ENCODE peak calls at places on chromosomes 16 and 17, in nine cellular contexts. S is GM12878, W is PC-9, K is A549, N is colonic mucosa, D is sigmoid colon, P is neural progenitor cell, Q is HL-60, U is stomach. J is an unnamed sample.

GRCh38 chr16:68479271-68479670 is 31.0 kb upstream of the SMPD3 start:
- DNase-seq in S (no peak), W (peak; percentile 88), K (no peak), N (no peak), D (no peak), P (no peak), Q (no peak), U (no peak), J (no peak)

GRCh38 chr16:27512061-27512460 is 37.7 kb downstream of the GTF3C1 start:
- DNase-seq in S (no peak), W (no peak), K (no peak), N (no peak), D (no peak), P (no peak), Q (no peak), U (no peak), J (no peak)

GRCh38 chr16:65038125-65038524 is 83.7 kb downstream of the CDH11 start:
- DNase-seq in S (no peak), W (no peak), K (no peak), N (no peak), D (no peak), P (peak; percentile 72), Q (no peak), U (no peak), J (no peak)

GRCh38 chr17:47250855-47251254 is 2.8 kb upstream of the ITGB3 start:
- DNase-seq in S (no peak), W (no peak), K (no peak), N (no peak), D (no peak), P (no peak), Q (no peak), U (no peak), J (no peak)

GRCh38 chr17:6427284-6427781 is 7.6 kb downstream of the AIPL1 start:
- DNase-seq in S (peak; percentile 23), W (no peak), K (no peak), N (no peak), D (no peak), P (no peak), Q (peak; percentile 23), U (no peak), J (peak; percentile 40)

GRCh38 chr17:21379080-21379711 is 3.0 kb downstream of the KCNJ12 start:
- DNase-seq in S (no peak), W (no peak), K (no peak), N (peak; percentile 84), D (no peak), P (no peak), Q (no peak), U (peak; percentile 94), J (no peak)

GRCh38 chr17:63279498-63280230 is 166.4 kb downstream of the CYB561 start:
- DNase-seq in S (no peak), W (no peak), K (no peak), N (no peak), D (no peak), P (no peak), Q (no peak), U (no peak), J (peak; percentile 32)

GRCh38 chr16:75559564-75560372 is 3.7 kb upstream of the TMEM231 start:
- DNase-seq in S (no peak), W (no peak), K (no peak), N (no peak), D (no peak), P (peak; percentile 15), Q (no peak), U (no peak), J (peak; percentile 72)

GRCh38 chr16:71648921-71649320 is 22.9 kb downstream of the MARVELD3 start:
- DNase-seq in S (no peak), W (no peak), K (peak; percentile 30), N (no peak), D (no peak), P (peak; percentile 33), Q (no peak), U (no peak), J (no peak)

GRCh38 chr17:64420143-64420670 is 28.7 kb upstream of the MILR1 start:
- DNase-seq in S (no peak), W (peak; percentile 60), K (peak; percentile 85), N (peak; percentile 39), D (no peak), P (peak; percentile 74), Q (no peak), U (no peak), J (peak; percentile 59)

GRCh38 chr17:40516581-40517285 is 15.3 kb upstream of the TNS4 start:
- DNase-seq in S (peak; percentile 60), W (peak; percentile 94), K (peak; percentile 85), N (peak; percentile 67), D (peak; percentile 36), P (no peak), Q (no peak), U (no peak), J (no peak)

GRCh38 chr17:73211745-73212144 is 18.9 kb downstream of the COG1 start:
- DNase-seq in S (no peak), W (no peak), K (no peak), N (no peak), D (no peak), P (no peak), Q (no peak), U (no peak), J (no peak)

GRCh38 chr16:88846088-88846487 is 10.7 kb downstream of the GALNS start:
- DNase-seq in S (no peak), W (no peak), K (no peak), N (no peak), D (no peak), P (no peak), Q (no peak), U (no peak), J (no peak)

GRCh38 chr17:45578516-45579455 is 88.3 kb upstream of the PLEKHM1 start:
- DNase-seq in S (no peak), W (no peak), K (peak; percentile 21), N (no peak), D (no peak), P (no peak), Q (no peak), U (no peak), J (no peak)

GRCh38 chr17:17890773-17891759 is 54.3 kb upstream of the SREBF1 start:
- DNase-seq in S (no peak), W (peak; percentile 57), K (peak; percentile 88), N (peak; percentile 51), D (no peak), P (peak; percentile 75), Q (no peak), U (peak; percentile 57), J (peak; percentile 68)

GRCh38 chr17:29066603-29067002 is 23.7 kb downstream of the PIPOX start:
- DNase-seq in S (no peak), W (no peak), K (no peak), N (no peak), D (no peak), P (no peak), Q (no peak), U (no peak), J (no peak)

GRCh38 chr17:7435676-7436555 is 681 bp downstream of the TMEM102 start:
- DNase-seq in S (no peak), W (peak; percentile 55), K (peak; percentile 65), N (peak; percentile 75), D (no peak), P (peak; percentile 63), Q (peak; percentile 30), U (peak; percentile 53), J (no peak)
- TF ChIP-seq CTCF in S (peak; percentile 34), W (no peak), K (no peak), N (no peak), D (no peak), P (no peak), Q (no peak), U (no peak), J (peak; percentile 22)

GRCh38 chr17:1742371-1743093 is at the start of gene SERPINF2:
- DNase-seq in S (no peak), W (no peak), K (no peak), N (no peak), D (no peak), P (no peak), Q (no peak), U (no peak), J (no peak)
- H3K27ac ChIP-seq in S (no peak within 1 kb of the TSS), W (no peak within 1 kb of the TSS), K (no peak within 1 kb of the TSS), N (no peak within 1 kb of the TSS), D (no peak within 1 kb of the TSS), P (no peak within 1 kb of the TSS), Q (no peak within 1 kb of the TSS), U (no peak within 1 kb of the TSS), J (no peak within 1 kb of the TSS)

DNA sequence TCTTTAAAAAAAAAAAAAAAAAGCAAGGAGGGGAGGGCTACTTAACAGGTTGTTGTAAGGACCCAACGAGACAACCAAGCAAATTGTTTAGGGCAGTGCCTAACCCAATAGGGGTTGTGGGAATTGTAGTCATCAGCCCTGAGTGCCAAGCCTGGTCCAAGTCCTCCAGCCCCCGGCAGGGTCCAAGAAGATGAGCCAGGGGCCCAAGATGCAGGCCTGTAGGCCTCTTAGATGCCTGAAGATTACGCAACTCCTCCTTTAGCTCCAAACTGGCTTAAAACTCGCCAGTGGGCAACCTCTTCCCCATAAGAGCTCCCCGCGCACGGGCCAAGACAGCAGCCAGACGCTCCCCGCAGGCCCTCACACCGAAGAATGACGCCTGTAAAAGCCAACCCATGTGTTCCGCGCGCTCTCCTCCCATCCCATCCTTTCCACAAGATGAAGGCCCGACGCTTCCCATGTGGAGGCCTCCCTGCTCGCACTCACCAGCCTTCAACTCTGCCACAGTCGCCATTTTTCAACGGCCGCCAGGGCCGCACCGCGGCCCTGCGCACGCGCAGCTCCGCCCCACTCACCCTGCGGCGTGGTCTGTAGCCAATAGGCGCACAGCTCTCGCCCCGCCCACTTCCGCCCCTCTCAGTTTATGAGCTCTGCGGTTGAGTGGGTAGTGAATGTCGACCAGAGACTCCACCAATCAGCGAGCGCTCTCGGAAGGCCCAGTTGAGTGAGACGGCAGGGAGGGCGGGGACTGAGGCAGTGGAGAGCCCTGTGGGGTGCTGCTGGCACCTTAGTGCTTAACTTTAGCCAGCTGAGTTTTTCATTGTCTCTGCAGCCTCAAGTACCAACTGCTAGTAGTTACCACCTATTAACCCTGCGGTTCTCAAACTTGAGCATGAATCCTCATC is at the start of gene CEP20:
- DNase-seq in S (peak; percentile 95), W (peak; percentile 97), K (peak; percentile 99), N (peak; percentile 100), D (peak; percentile 100), P (peak; percentile 100), Q (peak; percentile 98), U (peak; percentile 100), J (peak; percentile 100)
- TF ChIP-seq CTCF in S (no peak), W (no peak), K (no peak), N (no peak), D (peak; percentile 48), P (peak; percentile 15), Q (no peak), U (no peak), J (no peak)

GRCh38 chr17:27808629-27809028 is 8.3 kb upstream of the NOS2 start:
- DNase-seq in S (peak; percentile 24), W (no peak), K (no peak), N (no peak), D (no peak), P (no peak), Q (no peak), U (no peak), J (no peak)

GRCh38 chr17:27802962-27803680 is 2.8 kb upstream of the NOS2 start:
- DNase-seq in S (no peak), W (no peak), K (no peak), N (no peak), D (no peak), P (no peak), Q (no peak), U (no peak), J (no peak)

GRCh38 chr17:27807567-27808470 is 7.5 kb upstream of the NOS2 start:
- DNase-seq in S (peak; percentile 83), W (no peak), K (no peak), N (peak; percentile 78), D (no peak), P (no peak), Q (no peak), U (peak; percentile 49), J (no peak)

GRCh38 chr17:27804113-27804512 is 3.8 kb upstream of the NOS2 start:
- DNase-seq in S (no peak), W (no peak), K (no peak), N (no peak), D (no peak), P (peak; percentile 20), Q (no peak), U (no peak), J (no peak)

GRCh38 chr17:27805520-27806146 is 5.3 kb upstream of the NOS2 start:
- DNase-seq in S (peak; percentile 70), W (peak; percentile 75), K (peak; percentile 92), N (peak; percentile 93), D (peak; percentile 89), P (peak; percentile 90), Q (peak; percentile 58), U (peak; percentile 86), J (peak; percentile 78)
- H3K27ac ChIP-seq in S (peak overlapping the region; percentile 98), W (no peak overlapping the region), K (peak overlapping the region; percentile 73), N (peak overlapping the region; percentile 50), D (peak overlapping the region; percentile 30), P (no peak overlapping the region), Q (no peak overlapping the region), U (no peak overlapping the region), J (no peak overlapping the region)